ENCODE peak calls at places on chromosomes 7 and 10, in four cellular contexts. I, W, Q and K are unnamed samples.
A peak's percentile ranks its signal among the peaks of the same experiment; 100 is the strongest.

GRCh38 chr7:6284055-6284400 is 11.6 kb upstream of the CYTH3 start:
- DNase-seq in I (no peak), Q (no peak), W (no peak), K (no peak)

GRCh38 chr7:67311901-67312300 is 315.3 kb downstream of the TYW1 start:
- DNase-seq in W (no peak), I (no peak), Q (no peak), K (no peak)

GRCh38 chr7:69114374-69114773 is 483.9 kb upstream of the AUTS2 start:
- DNase-seq in Q (no peak), W (no peak), I (no peak), K (no peak)

GRCh38 chr7:49396194-49396593 is 377.2 kb upstream of the VWC2 start:
- DNase-seq in Q (no peak), W (no peak), I (no peak), K (no peak)

GRCh38 chr7:94510582-94511456 is 1.2 kb downstream of the CASD1 start:
- DNase-seq in I (no peak), Q (no peak), W (peak; percentile 31), K (peak; percentile 27)

GRCh38 chr10:74081192-74081803 is 69.3 kb downstream of the AP3M1 start:
- DNase-seq in I (peak; percentile 75), W (peak; percentile 50), Q (no peak), K (peak; percentile 62)

GRCh38 chr10:18713077-18713476 is 53.8 kb downstream of the ARL5B start:
- DNase-seq in W (peak; percentile 53), I (no peak), Q (no peak), K (no peak)

GRCh38 chr7:5662776-5663175 is 118.7 kb downstream of the RNF216 start:
- DNase-seq in Q (no peak), I (no peak), W (no peak), K (no peak)

GRCh38 chr7:139775829-139776266 is 1.9 kb downstream of the HIPK2 start:
- DNase-seq in W (peak; percentile 69), Q (peak; percentile 44), I (peak; percentile 86), K (peak; percentile 72)

GRCh38 chr10:121596668-121597503 is 1.4 kb downstream of the FGFR2 start:
- DNase-seq in W (no peak), I (no peak), Q (no peak), K (peak; percentile 58)

GRCh38 chr10:73814276-73814895 is 3.0 kb upstream of the NDST2 start:
- DNase-seq in Q (no peak), I (no peak), W (no peak), K (no peak)

GRCh38 chr7:128406147-128406985 is 3.4 kb downstream of the IMPDH1 start:
- DNase-seq in Q (no peak), W (no peak), I (peak; percentile 35), K (no peak)

GRCh38 chr7:32519763-32520162 is 24.5 kb downstream of the AVL9 start:
- DNase-seq in I (no peak), Q (no peak), W (no peak), K (no peak)

GRCh38 chr7:12620371-12620770 is 49.9 kb downstream of the SCIN start:
- DNase-seq in W (no peak), I (no peak), Q (no peak), K (no peak)

GRCh38 chr10:10803273-10803672 is 214.4 kb upstream of the CELF2 start:
- DNase-seq in W (no peak), I (no peak), Q (no peak), K (no peak)

GRCh38 chr10:26787362-26787761 is 73.4 kb downstream of the ABI1 start:
- DNase-seq in I (no peak), Q (no peak), W (no peak), K (no peak)

GRCh38 chr7:140260767-140261486 is 84.1 kb upstream of the KDM7A start:
- DNase-seq in I (no peak), W (no peak), Q (no peak), K (no peak)

GRCh38 chr7:93148727-93149126 is 542 bp upstream of the SAMD9L start:
- DNase-seq in I (no peak), W (no peak), Q (no peak), K (no peak)

GRCh38 chr10:35752469-35753450 is 110.7 kb upstream of the FZD8 start:
- DNase-seq in I (no peak), Q (no peak), W (no peak), K (no peak)

GRCh38 chr7:48089415-48089975 is 430 bp downstream of the UPP1 start:
- DNase-seq in I (peak; percentile 10), W (no peak), Q (no peak), K (peak; percentile 23)

GRCh38 chr7:45543470-45543869 is 30.7 kb upstream of the ADCY1 start:
- DNase-seq in Q (no peak), I (no peak), W (no peak), K (no peak)

GRCh38 chr10:77836299-77836820 is 90.2 kb downstream of the DLG5 start:
- DNase-seq in I (peak; percentile 96), W (no peak), Q (peak; percentile 66), K (no peak)

GRCh38 chr10:118412918-118413317 is 70.8 kb upstream of the FAM204A start:
- DNase-seq in Q (no peak), I (no peak), W (no peak), K (no peak)

GRCh38 chr10:58384095-58384494 is 1.1 kb upstream of the TFAM start:
- DNase-seq in Q (peak; percentile 34), W (no peak), I (peak; percentile 35), K (no peak)

DNA sequence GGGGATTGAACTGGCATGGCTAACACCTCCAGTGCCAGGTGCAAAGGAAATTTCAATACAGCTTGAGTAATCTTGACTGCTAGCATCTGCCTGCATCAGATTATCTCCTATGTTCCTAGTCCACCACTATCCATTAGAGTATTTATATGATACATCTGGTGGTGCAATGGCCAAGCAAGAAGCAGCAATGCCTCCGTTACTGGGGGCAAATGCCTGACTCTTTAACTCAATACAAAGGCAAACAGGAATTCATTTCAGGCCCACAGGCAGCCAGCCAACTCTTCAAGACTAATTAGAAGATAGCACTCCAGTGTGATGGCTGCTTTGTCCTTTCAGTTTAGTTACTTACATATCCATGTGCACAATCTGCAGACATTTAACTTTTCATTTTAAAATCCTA is 220.6 kb upstream of the ETV1 start:
- DNase-seq in Q (no peak), W (no peak), I (no peak), K (no peak)
- TF ChIP-seq TARDBP in Q (no peak), W (no peak), I (no peak), K (no peak)

DNA sequence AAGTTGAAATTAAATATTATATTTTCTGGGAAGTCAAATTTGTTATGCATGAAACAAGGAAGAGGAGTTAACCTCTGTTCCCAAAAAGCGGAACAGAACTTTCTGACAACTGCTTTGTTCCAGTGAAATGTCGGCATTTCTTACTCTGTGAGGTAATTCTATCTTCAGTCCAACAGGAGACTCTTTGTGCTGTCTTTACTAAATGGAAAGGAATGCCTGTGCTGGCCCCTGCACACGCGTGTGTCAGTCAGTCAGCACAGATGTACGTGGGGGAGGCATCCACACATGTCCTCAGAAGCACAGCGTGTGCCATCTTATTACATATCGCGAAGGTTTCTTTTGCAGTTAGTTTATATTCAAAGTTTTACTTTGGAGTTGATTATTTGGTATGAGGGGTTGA is 37.5 kb downstream of the NET1 start:
- DNase-seq in I (peak; percentile 85), Q (no peak), W (peak; percentile 68), K (no peak)
- TF ChIP-seq FOXM1 in I (no peak), Q (no peak), W (no peak), K (no peak)

GRCh38 chr7:148540041-148540738 is 50.4 kb upstream of the C7orf33 start:
- DNase-seq in I (no peak), Q (no peak), W (no peak), K (no peak)
- TF ChIP-seq SP1 in I (no peak), Q (no peak), W (no peak), K (no peak)

DNA sequence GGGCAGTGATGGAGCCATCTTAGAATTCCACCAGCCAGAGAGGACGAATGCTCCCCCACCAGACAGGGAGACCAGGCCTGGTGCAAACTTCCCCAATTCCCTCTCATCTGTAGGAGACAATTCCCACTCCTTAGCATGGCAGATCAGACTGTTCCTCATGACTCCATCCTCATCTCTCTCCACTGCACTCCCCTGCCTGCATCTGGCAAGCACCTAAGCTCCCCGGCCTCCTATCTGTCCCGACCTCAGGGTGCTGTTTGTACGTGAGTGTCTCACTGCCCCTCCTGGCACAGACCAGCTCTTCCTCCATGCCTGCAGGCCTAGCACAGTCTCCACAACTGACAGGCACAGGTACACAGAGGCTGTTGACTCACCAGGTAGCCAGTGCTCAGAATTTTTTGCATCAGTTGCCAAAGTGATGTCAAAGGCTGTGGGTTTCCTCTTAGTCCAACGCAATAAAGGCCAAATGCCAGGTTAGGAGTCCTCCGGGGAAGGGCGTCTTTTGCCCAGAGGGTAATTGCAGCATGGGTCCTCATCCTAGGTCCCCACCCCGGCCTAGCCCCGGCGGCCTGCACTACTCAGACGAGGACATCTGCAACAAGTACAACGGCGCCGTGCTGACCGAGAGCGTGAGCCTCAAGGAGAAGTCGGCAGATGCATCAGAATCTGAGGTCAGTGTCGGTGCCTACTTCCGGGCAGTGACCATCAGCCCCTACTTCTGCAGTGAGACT is 436.8 kb upstream of the FOXK1 start:
- DNase-seq in W (no peak), Q (no peak), I (no peak), K (no peak)
- TF ChIP-seq TARDBP in W (no peak), Q (no peak), I (no peak), K (no peak)

GRCh38 chr7:154767194-154767593 is 235.7 kb downstream of the PAXIP1 start:
- DNase-seq in I (no peak), W (no peak), Q (no peak), K (no peak)
- TF ChIP-seq FOXM1 in I (no peak), W (no peak), Q (no peak), K (no peak)

GRCh38 chr7:11239311-11239710 is 265.6 kb downstream of the PHF14 start:
- DNase-seq in I (no peak), Q (no peak), W (no peak), K (no peak)
- TF ChIP-seq SP1 in I (no peak), Q (no peak), W (no peak), K (no peak)